ENCODE peak calls at places on chromosomes 12 and 14, in ten cellular contexts. One of them, this sample, is unnamed.
A peak's percentile ranks its signal among the peaks of the same experiment; 100 is the strongest.

GRCh38 chr12:26401874-26402273 is 206.5 kb downstream of the SSPN start:
- DNase-seq in psoas muscle: no peak
- DNase-seq in K562: no peak
- DNase-seq in right atrium auricular region: no peak
- DNase-seq in IMR-90: no peak
- DNase-seq in Panc1: no peak
- DNase-seq in dorsolateral prefrontal cortex: no peak
- DNase-seq in sigmoid colon: no peak
- DNase-seq in stomach: no peak
- DNase-seq in uterus: no peak
- DNase-seq in this sample: no peak

GRCh38 chr12:49930515-49931288 is 19.8 kb upstream of the AQP2 start:
- DNase-seq in right atrium auricular region: no peak
- DNase-seq in dorsolateral prefrontal cortex: no peak
- DNase-seq in K562: no peak
- DNase-seq in psoas muscle: no peak
- DNase-seq in Panc1: peak; percentile 35
- DNase-seq in sigmoid colon: no peak
- DNase-seq in stomach: no peak
- DNase-seq in uterus: no peak
- DNase-seq in IMR-90: peak; percentile 83
- DNase-seq in this sample: no peak

GRCh38 chr12:94636462-94637085 is 13.8 kb downstream of the TMCC3 start:
- DNase-seq in stomach: no peak
- DNase-seq in uterus: no peak
- DNase-seq in right atrium auricular region: no peak
- DNase-seq in IMR-90: no peak
- DNase-seq in sigmoid colon: no peak
- DNase-seq in psoas muscle: peak; percentile 53
- DNase-seq in dorsolateral prefrontal cortex: no peak
- DNase-seq in Panc1: no peak
- DNase-seq in K562: no peak
- DNase-seq in this sample: no peak

GRCh38 chr12:124804011-124804621 is 59.5 kb downstream of the SCARB1 start:
- DNase-seq in sigmoid colon: peak; percentile 77
- DNase-seq in right atrium auricular region: no peak
- DNase-seq in Panc1: no peak
- DNase-seq in uterus: no peak
- DNase-seq in psoas muscle: peak; percentile 79
- DNase-seq in stomach: peak; percentile 75
- DNase-seq in IMR-90: peak; percentile 13
- DNase-seq in K562: peak; percentile 92
- DNase-seq in dorsolateral prefrontal cortex: no peak
- DNase-seq in this sample: peak; percentile 81

GRCh38 chr12:5573390-5573789 is 141.5 kb downstream of the NTF3 start:
- DNase-seq in stomach: no peak
- DNase-seq in dorsolateral prefrontal cortex: no peak
- DNase-seq in psoas muscle: no peak
- DNase-seq in Panc1: no peak
- DNase-seq in K562: no peak
- DNase-seq in right atrium auricular region: no peak
- DNase-seq in uterus: no peak
- DNase-seq in IMR-90: no peak
- DNase-seq in sigmoid colon: no peak
- DNase-seq in this sample: no peak

GRCh38 chr14:103562135-103562384 is 397 bp downstream of the BAG5 start:
- DNase-seq in uterus: peak; percentile 36
- DNase-seq in Panc1: no peak
- DNase-seq in K562: no peak
- DNase-seq in psoas muscle: peak; percentile 80
- DNase-seq in sigmoid colon: peak; percentile 72
- DNase-seq in stomach: no peak
- DNase-seq in dorsolateral prefrontal cortex: no peak
- DNase-seq in IMR-90: no peak
- DNase-seq in right atrium auricular region: no peak
- DNase-seq in this sample: no peak

GRCh38 chr12:103626498-103626897 is 39.4 kb downstream of the STAB2 start:
- DNase-seq in right atrium auricular region: peak; percentile 71
- DNase-seq in dorsolateral prefrontal cortex: peak; percentile 51
- DNase-seq in Panc1: no peak
- DNase-seq in sigmoid colon: peak; percentile 83
- DNase-seq in psoas muscle: peak; percentile 77
- DNase-seq in IMR-90: peak; percentile 51
- DNase-seq in stomach: peak; percentile 42
- DNase-seq in K562: peak; percentile 22
- DNase-seq in uterus: peak; percentile 26
- DNase-seq in this sample: no peak

GRCh38 chr12:5889381-5890047 is 55.5 kb downstream of the ANO2 start:
- DNase-seq in stomach: no peak
- DNase-seq in Panc1: no peak
- DNase-seq in psoas muscle: no peak
- DNase-seq in IMR-90: no peak
- DNase-seq in dorsolateral prefrontal cortex: no peak
- DNase-seq in right atrium auricular region: peak; percentile 42
- DNase-seq in sigmoid colon: no peak
- DNase-seq in uterus: no peak
- DNase-seq in K562: peak; percentile 19
- DNase-seq in this sample: no peak

DNA sequence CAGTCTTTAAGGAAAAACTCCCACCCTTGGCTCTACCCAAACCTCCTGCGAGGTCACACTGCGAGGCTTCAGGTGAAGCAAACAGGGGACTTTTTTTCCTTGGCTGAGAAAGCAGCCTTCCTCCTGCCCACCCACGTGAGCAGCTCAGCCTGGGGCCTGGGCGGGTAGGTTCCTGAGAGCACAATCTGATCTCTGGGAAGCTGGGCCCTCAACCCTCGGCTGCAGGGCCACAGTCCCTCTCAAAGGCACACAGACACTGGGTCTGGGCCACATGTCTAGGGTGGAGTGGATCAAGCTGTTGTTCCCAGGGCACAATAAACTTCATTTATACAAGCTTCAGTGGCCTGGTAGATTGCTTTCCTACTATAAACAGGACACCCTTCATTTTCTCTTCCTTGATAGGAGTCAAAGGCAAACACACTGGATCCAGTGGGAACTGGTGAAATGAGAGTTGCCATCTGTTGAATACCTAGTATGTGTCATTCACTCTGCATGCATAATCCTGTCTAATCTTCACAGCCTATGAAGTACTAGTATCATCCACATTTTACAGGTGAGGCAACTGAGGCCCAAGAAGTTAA is 41.3 kb upstream of the PNMA1 start:
- DNase-seq in Panc1: no peak
- DNase-seq in uterus: no peak
- DNase-seq in stomach: peak; percentile 55
- DNase-seq in dorsolateral prefrontal cortex: no peak
- DNase-seq in sigmoid colon: peak; percentile 84
- DNase-seq in psoas muscle: no peak
- DNase-seq in K562: peak; percentile 74
- DNase-seq in right atrium auricular region: no peak
- DNase-seq in IMR-90: no peak
- DNase-seq in this sample: peak; percentile 78
- H3K4me3 ChIP-seq in Panc1: peak overlapping the region; percentile 85
- H3K4me3 ChIP-seq in uterus: peak overlapping the region; percentile 14
- H3K4me3 ChIP-seq in stomach: peak overlapping the region; percentile 31
- H3K4me3 ChIP-seq in dorsolateral prefrontal cortex: peak overlapping the region; percentile 6
- H3K4me3 ChIP-seq in sigmoid colon: peak overlapping the region; percentile 34
- H3K4me3 ChIP-seq in psoas muscle: peak overlapping the region; percentile 53
- H3K4me3 ChIP-seq in K562: peak overlapping the region; percentile 33
- H3K4me3 ChIP-seq in right atrium auricular region: no peak overlapping the region
- H3K4me3 ChIP-seq in IMR-90: no peak overlapping the region
- H3K4me3 ChIP-seq in this sample: peak overlapping the region; percentile 23

GRCh38 chr14:77111021-77111420 is 13.0 kb downstream of the CIPC start:
- DNase-seq in K562: no peak
- DNase-seq in uterus: no peak
- DNase-seq in right atrium auricular region: no peak
- DNase-seq in IMR-90: no peak
- DNase-seq in Panc1: no peak
- DNase-seq in stomach: peak; percentile 77
- DNase-seq in sigmoid colon: peak; percentile 70
- DNase-seq in dorsolateral prefrontal cortex: no peak
- DNase-seq in psoas muscle: no peak
- DNase-seq in this sample: peak; percentile 37

GRCh38 chr14:77110286-77110685 is 12.2 kb downstream of the CIPC start:
- DNase-seq in sigmoid colon: no peak
- DNase-seq in right atrium auricular region: no peak
- DNase-seq in dorsolateral prefrontal cortex: no peak
- DNase-seq in stomach: no peak
- DNase-seq in psoas muscle: no peak
- DNase-seq in K562: no peak
- DNase-seq in uterus: no peak
- DNase-seq in Panc1: no peak
- DNase-seq in IMR-90: no peak
- DNase-seq in this sample: no peak

GRCh38 chr14:77116194-77116817 is 18.2 kb downstream of the CIPC start:
- DNase-seq in dorsolateral prefrontal cortex: no peak
- DNase-seq in sigmoid colon: no peak
- DNase-seq in uterus: no peak
- DNase-seq in stomach: no peak
- DNase-seq in psoas muscle: no peak
- DNase-seq in right atrium auricular region: no peak
- DNase-seq in Panc1: no peak
- DNase-seq in IMR-90: no peak
- DNase-seq in K562: no peak
- DNase-seq in this sample: no peak

GRCh38 chr14:77113644-77114043 is 15.6 kb downstream of the CIPC start:
- DNase-seq in sigmoid colon: no peak
- DNase-seq in Panc1: no peak
- DNase-seq in right atrium auricular region: no peak
- DNase-seq in stomach: no peak
- DNase-seq in K562: no peak
- DNase-seq in IMR-90: no peak
- DNase-seq in psoas muscle: peak; percentile 63
- DNase-seq in uterus: no peak
- DNase-seq in dorsolateral prefrontal cortex: no peak
- DNase-seq in this sample: peak; percentile 39

DNA sequence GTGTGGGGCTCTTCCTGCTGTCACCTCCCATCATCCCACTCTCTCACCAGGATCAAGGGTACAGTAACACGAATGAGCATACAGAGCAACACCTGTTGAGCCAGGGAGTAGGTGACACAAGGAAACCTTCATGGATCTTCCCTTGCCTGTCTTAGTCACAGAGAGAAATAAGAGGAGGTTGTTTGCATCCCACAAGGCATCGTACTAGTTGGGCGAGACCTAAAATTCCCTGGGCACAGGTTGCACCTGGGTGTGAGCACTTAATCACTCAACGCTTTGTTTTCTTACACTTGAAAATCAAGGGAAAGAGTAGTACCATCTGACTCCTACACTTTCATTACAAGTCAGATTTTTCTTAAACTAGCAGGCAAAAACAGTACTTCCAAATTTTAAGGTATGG is 16.6 kb downstream of the CIPC start:
- DNase-seq in stomach: no peak
- DNase-seq in psoas muscle: no peak
- DNase-seq in sigmoid colon: no peak
- DNase-seq in dorsolateral prefrontal cortex: no peak
- DNase-seq in Panc1: no peak
- DNase-seq in uterus: no peak
- DNase-seq in IMR-90: no peak
- DNase-seq in right atrium auricular region: no peak
- DNase-seq in K562: no peak
- DNase-seq in this sample: no peak
- H3K27ac ChIP-seq in stomach: no peak overlapping the region
- H3K27ac ChIP-seq in psoas muscle: peak overlapping the region; percentile 76
- H3K27ac ChIP-seq in sigmoid colon: no peak overlapping the region
- H3K27ac ChIP-seq in dorsolateral prefrontal cortex: no peak overlapping the region
- H3K27ac ChIP-seq in Panc1: no peak overlapping the region
- H3K27ac ChIP-seq in uterus: no peak overlapping the region
- H3K27ac ChIP-seq in IMR-90: no peak overlapping the region
- H3K27ac ChIP-seq in right atrium auricular region: peak overlapping the region; percentile 52
- H3K27ac ChIP-seq in K562: no peak overlapping the region
- H3K27ac ChIP-seq in this sample: no peak overlapping the region

GRCh38 chr14:85528882-85529585 is 910 bp upstream of the FLRT2 start:
- DNase-seq in right atrium auricular region: no peak
- DNase-seq in uterus: no peak
- DNase-seq in K562: no peak
- DNase-seq in Panc1: no peak
- DNase-seq in dorsolateral prefrontal cortex: no peak
- DNase-seq in stomach: no peak
- DNase-seq in psoas muscle: peak; percentile 30
- DNase-seq in IMR-90: peak; percentile 72
- DNase-seq in sigmoid colon: no peak
- DNase-seq in this sample: peak; percentile 7

GRCh38 chr14:85530626-85531025 is 682 bp downstream of the FLRT2 start:
- DNase-seq in uterus: no peak
- DNase-seq in K562: no peak
- DNase-seq in psoas muscle: no peak
- DNase-seq in right atrium auricular region: no peak
- DNase-seq in IMR-90: no peak
- DNase-seq in dorsolateral prefrontal cortex: no peak
- DNase-seq in Panc1: no peak
- DNase-seq in sigmoid colon: no peak
- DNase-seq in stomach: no peak
- DNase-seq in this sample: no peak

GRCh38 chr14:85531141-85531593 is 1.2 kb downstream of the FLRT2 start:
- DNase-seq in stomach: peak; percentile 28
- DNase-seq in IMR-90: peak; percentile 58
- DNase-seq in right atrium auricular region: peak; percentile 69
- DNase-seq in psoas muscle: peak; percentile 72
- DNase-seq in dorsolateral prefrontal cortex: no peak
- DNase-seq in uterus: peak; percentile 32
- DNase-seq in Panc1: no peak
- DNase-seq in K562: no peak
- DNase-seq in sigmoid colon: peak; percentile 66
- DNase-seq in this sample: peak; percentile 67

GRCh38 chr14:85528080-85528881 is 1.7 kb upstream of the FLRT2 start:
- DNase-seq in dorsolateral prefrontal cortex: no peak
- DNase-seq in Panc1: no peak
- DNase-seq in sigmoid colon: peak; percentile 66
- DNase-seq in uterus: no peak
- DNase-seq in K562: no peak
- DNase-seq in IMR-90: peak; percentile 90
- DNase-seq in psoas muscle: peak; percentile 38
- DNase-seq in stomach: peak; percentile 35
- DNase-seq in right atrium auricular region: peak; percentile 68
- DNase-seq in this sample: peak; percentile 16

DNA sequence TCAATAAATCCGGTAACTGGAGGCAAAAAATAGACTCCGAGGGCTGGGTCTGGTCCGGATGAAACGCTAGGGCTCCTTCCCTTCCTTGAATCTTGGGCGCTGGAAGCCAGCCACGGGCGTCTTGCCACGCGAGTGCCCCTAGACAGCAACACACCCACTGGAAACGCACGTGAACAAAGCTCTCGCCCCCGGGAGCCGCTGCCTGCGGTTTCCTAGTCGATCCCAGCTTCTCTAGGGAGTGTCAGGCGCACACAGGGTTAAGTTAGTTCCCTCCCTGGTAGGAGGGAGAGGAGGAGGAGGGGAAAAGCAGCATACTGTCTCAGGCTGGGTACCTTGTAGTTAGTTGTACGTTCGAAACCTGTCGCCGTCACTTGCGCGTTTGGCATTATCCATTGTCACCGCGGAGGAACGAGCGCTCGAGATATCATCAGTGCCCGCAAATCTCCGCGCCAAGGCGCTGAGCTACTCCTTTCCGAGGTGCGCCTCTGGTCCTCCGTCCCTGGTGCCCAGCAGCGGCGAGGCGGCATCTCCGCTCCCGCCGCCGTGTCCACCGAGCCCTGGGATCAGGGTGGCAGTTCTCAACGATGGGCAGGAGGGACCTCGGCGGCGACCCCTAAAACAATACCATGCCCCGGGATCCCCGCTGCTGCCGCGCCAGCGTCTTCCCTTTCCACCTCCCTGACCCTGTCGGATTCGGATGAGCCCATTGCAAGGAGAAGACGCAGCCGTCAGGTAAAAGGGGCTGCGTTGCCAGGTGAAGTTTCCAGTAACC is at the start of gene FLRT2:
- DNase-seq in stomach: peak; percentile 39
- DNase-seq in psoas muscle: peak; percentile 77
- DNase-seq in sigmoid colon: peak; percentile 74
- DNase-seq in right atrium auricular region: peak; percentile 79
- DNase-seq in uterus: peak; percentile 30
- DNase-seq in K562: no peak
- DNase-seq in IMR-90: peak; percentile 44
- DNase-seq in dorsolateral prefrontal cortex: peak; percentile 56
- DNase-seq in Panc1: no peak
- DNase-seq in this sample: peak; percentile 72
- H3K4me3 ChIP-seq in stomach: peak within 1 kb of the TSS; percentile 73
- H3K4me3 ChIP-seq in psoas muscle: peak within 1 kb of the TSS; percentile 77
- H3K4me3 ChIP-seq in sigmoid colon: peak within 1 kb of the TSS; percentile 63
- H3K4me3 ChIP-seq in right atrium auricular region: peak within 1 kb of the TSS; percentile 44
- H3K4me3 ChIP-seq in uterus: peak within 1 kb of the TSS; percentile 83
- H3K4me3 ChIP-seq in K562: no peak within 1 kb of the TSS
- H3K4me3 ChIP-seq in IMR-90: peak within 1 kb of the TSS; percentile 67
- H3K4me3 ChIP-seq in dorsolateral prefrontal cortex: peak within 1 kb of the TSS; percentile 68
- H3K4me3 ChIP-seq in Panc1: peak within 1 kb of the TSS; percentile 72
- H3K4me3 ChIP-seq in this sample: peak within 1 kb of the TSS; percentile 54

GRCh38 chr14:93099187-93099586 is 16.5 kb downstream of the ITPK1 start:
- DNase-seq in psoas muscle: no peak
- DNase-seq in Panc1: no peak
- DNase-seq in uterus: no peak
- DNase-seq in K562: no peak
- DNase-seq in IMR-90: no peak
- DNase-seq in stomach: no peak
- DNase-seq in dorsolateral prefrontal cortex: no peak
- DNase-seq in right atrium auricular region: no peak
- DNase-seq in sigmoid colon: no peak
- DNase-seq in this sample: no peak

GRCh38 chr14:93100570-93100969 is 15.2 kb downstream of the ITPK1 start:
- DNase-seq in K562: no peak
- DNase-seq in IMR-90: no peak
- DNase-seq in uterus: no peak
- DNase-seq in right atrium auricular region: no peak
- DNase-seq in stomach: no peak
- DNase-seq in psoas muscle: no peak
- DNase-seq in sigmoid colon: no peak
- DNase-seq in Panc1: no peak
- DNase-seq in dorsolateral prefrontal cortex: no peak
- DNase-seq in this sample: no peak

GRCh38 chr14:93102141-93102540 is 13.6 kb downstream of the ITPK1 start:
- DNase-seq in dorsolateral prefrontal cortex: no peak
- DNase-seq in uterus: no peak
- DNase-seq in IMR-90: no peak
- DNase-seq in sigmoid colon: no peak
- DNase-seq in Panc1: no peak
- DNase-seq in psoas muscle: no peak
- DNase-seq in right atrium auricular region: no peak
- DNase-seq in stomach: no peak
- DNase-seq in K562: no peak
- DNase-seq in this sample: no peak

GRCh38 chr14:93100098-93100497 is 15.6 kb downstream of the ITPK1 start:
- DNase-seq in Panc1: no peak
- DNase-seq in uterus: no peak
- DNase-seq in K562: no peak
- DNase-seq in IMR-90: no peak
- DNase-seq in dorsolateral prefrontal cortex: no peak
- DNase-seq in psoas muscle: no peak
- DNase-seq in sigmoid colon: no peak
- DNase-seq in right atrium auricular region: no peak
- DNase-seq in stomach: no peak
- DNase-seq in this sample: no peak

GRCh38 chr14:93099643-93100042 is 16.1 kb downstream of the ITPK1 start:
- DNase-seq in IMR-90: no peak
- DNase-seq in psoas muscle: no peak
- DNase-seq in right atrium auricular region: no peak
- DNase-seq in dorsolateral prefrontal cortex: no peak
- DNase-seq in stomach: no peak
- DNase-seq in Panc1: no peak
- DNase-seq in sigmoid colon: no peak
- DNase-seq in uterus: no peak
- DNase-seq in K562: no peak
- DNase-seq in this sample: no peak
- H3K27ac ChIP-seq in IMR-90: no peak overlapping the region
- H3K27ac ChIP-seq in psoas muscle: no peak overlapping the region
- H3K27ac ChIP-seq in right atrium auricular region: peak overlapping the region; percentile 53
- H3K27ac ChIP-seq in dorsolateral prefrontal cortex: no peak overlapping the region
- H3K27ac ChIP-seq in stomach: no peak overlapping the region
- H3K27ac ChIP-seq in Panc1: no peak overlapping the region
- H3K27ac ChIP-seq in sigmoid colon: no peak overlapping the region
- H3K27ac ChIP-seq in uterus: no peak overlapping the region
- H3K27ac ChIP-seq in K562: no peak overlapping the region
- H3K27ac ChIP-seq in this sample: no peak overlapping the region

This sample was measured in upper lobe of right lung.